ENCODE peak calls at places on chromosomes 13 and 19, in seven cellular contexts. A, X, K, V, U, P and W are unnamed samples.
A peak's percentile ranks its signal among the peaks of the same experiment; 100 is the strongest.

GRCh38 chr19:31220540-31220939 is 128.7 kb downstream of the TSHZ3 start:
- DNase-seq in K (peak; percentile 5), X (no peak), V (no peak), P (no peak), A (no peak), U (peak; percentile 30), W (no peak)

GRCh38 chr13:49679244-49679643 is 12.0 kb downstream of the EBPL start:
- DNase-seq in P (no peak), V (no peak), A (no peak), K (no peak), U (no peak), X (no peak), W (no peak)

GRCh38 chr13:28409648-28410047 is 85.3 kb downstream of the FLT1 start:
- DNase-seq in X (no peak), P (no peak), U (no peak), V (no peak), K (no peak), A (no peak), W (no peak)

GRCh38 chr13:26946675-26947342 is 186.2 kb upstream of the GPR12 start:
- DNase-seq in A (no peak), K (no peak), V (no peak), P (peak; percentile 72), U (peak; percentile 75), X (no peak), W (no peak)

GRCh38 chr13:112874751-112875300 is 94.2 kb upstream of the MCF2L start:
- DNase-seq in V (no peak), P (no peak), U (no peak), A (no peak), K (no peak), X (no peak), W (no peak)

GRCh38 chr13:36414461-36414860 is 17.8 kb upstream of the CCNA1 start:
- DNase-seq in V (no peak), P (no peak), A (no peak), U (no peak), X (no peak), K (no peak), W (no peak)

GRCh38 chr13:40536443-40537113 is 129.9 kb downstream of the FOXO1 start:
- DNase-seq in K (no peak), A (no peak), P (no peak), U (no peak), V (no peak), X (no peak), W (no peak)

GRCh38 chr13:78326608-78327007 is 276.7 kb downstream of the POU4F1 start:
- DNase-seq in P (no peak), K (no peak), X (no peak), V (no peak), A (no peak), U (no peak), W (no peak)

GRCh38 chr19:49676136-49676689 is 858 bp upstream of the PRMT1 start:
- DNase-seq in P (peak; percentile 95), K (no peak), V (peak; percentile 76), U (peak; percentile 96), A (peak; percentile 94), X (no peak), W (no peak)

GRCh38 chr13:99322297-99323103 is 15.3 kb upstream of the GPR183 start:
- DNase-seq in X (no peak), U (peak; percentile 86), P (no peak), K (no peak), A (no peak), V (no peak), W (no peak)

GRCh38 chr19:56725829-56726424 is 54.4 kb upstream of the ZNF835 start:
- DNase-seq in U (no peak), K (no peak), V (peak; percentile 8), A (no peak), X (no peak), P (no peak), W (peak; percentile 32)

GRCh38 chr19:14366529-14366928 is 14.7 kb upstream of the ADGRE5 start:
- DNase-seq in A (peak; percentile 87), X (peak; percentile 16), K (peak; percentile 81), U (peak; percentile 84), P (peak; percentile 69), V (no peak), W (no peak)

GRCh38 chr13:34108396-34108795 is 290.4 kb downstream of the RFC3 start:
- DNase-seq in U (no peak), P (no peak), K (no peak), V (no peak), X (no peak), A (no peak), W (no peak)

GRCh38 chr19:17045907-17046502 is 19.4 kb upstream of the CPAMD8 start:
- DNase-seq in K (no peak), U (no peak), V (no peak), X (no peak), P (no peak), A (no peak), W (no peak)

GRCh38 chr13:105908581-105908980 is 626.9 kb downstream of the EFNB2 start:
- DNase-seq in V (no peak), P (no peak), U (peak; percentile 66), X (no peak), K (no peak), A (no peak), W (no peak)

GRCh38 chr13:44068737-44069136 is 189.0 kb downstream of the LACC1 start:
- DNase-seq in A (no peak), U (peak; percentile 78), P (no peak), K (no peak), V (no peak), X (no peak), W (no peak)

GRCh38 chr13:51645154-51645650 is 60.9 kb downstream of the WDFY2 start:
- DNase-seq in P (no peak), K (no peak), V (no peak), A (no peak), X (no peak), U (peak; percentile 24), W (no peak)

GRCh38 chr13:43730642-43731041 is 56.1 kb downstream of the ENOX1 start:
- DNase-seq in X (no peak), K (no peak), A (peak; percentile 58), V (no peak), P (no peak), U (no peak), W (no peak)

GRCh38 chr13:28532226-28533048 is 37.5 kb upstream of the FLT1 start:
- DNase-seq in U (no peak), K (no peak), P (no peak), X (peak; percentile 16), A (peak; percentile 72), V (no peak), W (no peak)

GRCh38 chr19:39498262-39499081 is at the start of gene DLL3:
- DNase-seq in V (no peak), U (no peak), P (peak; percentile 86), X (peak; percentile 17), A (no peak), K (no peak), W (no peak)

GRCh38 chr19:39430675-39431593 is 4.8 kb downstream of the RPS16 start:
- DNase-seq in V (no peak), K (peak; percentile 50), A (no peak), X (no peak), P (no peak), U (peak; percentile 99), W (no peak)

GRCh38 chr13:100454876-100455275 is 133.7 kb downstream of the GGACT start:
- DNase-seq in P (no peak), A (no peak), X (no peak), V (no peak), K (no peak), U (peak; percentile 79), W (no peak)

GRCh38 chr19:18308051-18308947 is 14.6 kb downstream of the LSM4 start:
- DNase-seq in X (no peak), V (no peak), P (no peak), U (no peak), A (no peak), K (no peak), W (no peak)

GRCh38 chr13:32639502-32640105 is 53.4 kb downstream of the PDS5B start:
- DNase-seq in U (peak; percentile 36), X (peak; percentile 23), A (peak; percentile 86), K (peak; percentile 15), V (peak; percentile 19), P (peak; percentile 55), W (no peak)

GRCh38 chr19:55255618-55256423 is 3.0 kb downstream of the PPP6R1 start:
- DNase-seq in A (no peak), U (peak; percentile 38), P (no peak), K (no peak), X (no peak), V (no peak), W (no peak)

GRCh38 chr13:20258208-20258962 is 26.3 kb upstream of the GJB6 start:
- DNase-seq in A (no peak), P (no peak), X (no peak), K (no peak), U (no peak), V (no peak), W (no peak)

GRCh38 chr19:44613295-44614168 is at the start of gene IGSF23:
- DNase-seq in X (no peak), K (no peak), P (no peak), A (no peak), V (no peak), U (no peak), W (no peak)

GRCh38 chr13:98939552-98940306 is 38.1 kb downstream of the DOCK9 start:
- DNase-seq in U (no peak), K (no peak), V (no peak), A (no peak), P (no peak), X (no peak), W (no peak)

GRCh38 chr19:41928754-41929535 is 696 bp upstream of the ERFL start:
- DNase-seq in X (no peak), P (peak; percentile 29), A (no peak), U (no peak), K (no peak), V (no peak), W (no peak)

GRCh38 chr13:41864658-41865057 is 96.3 kb downstream of the VWA8 start:
- DNase-seq in U (no peak), A (no peak), V (no peak), K (no peak), P (no peak), X (no peak), W (no peak)

GRCh38 chr13:27918041-27918917 is 1.5 kb upstream of the PDX1 start:
- DNase-seq in A (no peak), U (no peak), V (no peak), K (no peak), X (no peak), P (no peak), W (no peak)

GRCh38 chr19:38429055-38429810 is 3.2 kb upstream of the RASGRP4 start:
- DNase-seq in P (no peak), A (no peak), X (no peak), K (no peak), U (no peak), V (no peak), W (no peak)

GRCh38 chr19:11284535-11284934 is 11.4 kb upstream of the TSPAN16 start:
- DNase-seq in K (no peak), A (no peak), P (no peak), U (no peak), X (no peak), V (no peak), W (no peak)

GRCh38 chr13:110409581-110409992 is 102.5 kb downstream of the COL4A2 start:
- DNase-seq in U (peak; percentile 96), A (peak; percentile 81), K (no peak), X (no peak), V (no peak), P (no peak), W (no peak)

GRCh38 chr19:44109458-44109857 is 3.7 kb upstream of the ZNF225 start:
- DNase-seq in V (no peak), A (no peak), K (no peak), U (no peak), X (no peak), P (no peak), W (no peak)

GRCh38 chr13:102326381-102327118 is 75.3 kb downstream of the FGF14 start:
- DNase-seq in K (no peak), V (no peak), P (no peak), U (no peak), A (no peak), X (no peak), W (no peak)

GRCh38 chr19:29666634-29667389 is 1.6 kb downstream of the PLEKHF1 start:
- DNase-seq in V (peak; percentile 35), U (peak; percentile 64), A (peak; percentile 77), P (no peak), K (no peak), X (no peak), W (no peak)